ENCODE peak calls at places on chromosomes 12 and 14, in five cellular contexts. One of them, this sample, is unnamed.

GRCh38 chr12:52197371-52198231 is 5.8 kb upstream of the KRT80 start:
- DNase-seq in HepG2: no peak
- DNase-seq in activated CD4-positive, alpha-beta memory T cell treated with anti-CD3 and anti-CD28 coated beads for 36 hours: no peak
- DNase-seq in stomach: peak
- DNase-seq in BJ: no peak
- DNase-seq in this sample: no peak

GRCh38 chr14:44625098-44625497 is 118.0 kb upstream of the FSCB start:
- DNase-seq in BJ: no peak
- DNase-seq in activated CD4-positive, alpha-beta memory T cell treated with anti-CD3 and anti-CD28 coated beads for 36 hours: no peak
- DNase-seq in stomach: no peak
- DNase-seq in HepG2: no peak
- DNase-seq in this sample: no peak

GRCh38 chr12:51847830-51848727 is at the start of gene FIGNL2:
- DNase-seq in HepG2: no peak
- DNase-seq in stomach: no peak
- DNase-seq in activated CD4-positive, alpha-beta memory T cell treated with anti-CD3 and anti-CD28 coated beads for 36 hours: no peak
- DNase-seq in BJ: no peak
- DNase-seq in this sample: no peak

GRCh38 chr12:103735291-103735690 is 105.7 kb downstream of the NT5DC3 start:
- DNase-seq in BJ: no peak
- DNase-seq in activated CD4-positive, alpha-beta memory T cell treated with anti-CD3 and anti-CD28 coated beads for 36 hours: no peak
- DNase-seq in stomach: no peak
- DNase-seq in HepG2: no peak
- DNase-seq in this sample: no peak

GRCh38 chr14:59018978-59019377 is 169.5 kb upstream of the DAAM1 start:
- DNase-seq in stomach: no peak
- DNase-seq in HepG2: no peak
- DNase-seq in activated CD4-positive, alpha-beta memory T cell treated with anti-CD3 and anti-CD28 coated beads for 36 hours: no peak
- DNase-seq in BJ: no peak
- DNase-seq in this sample: no peak

GRCh38 chr12:96164951-96165858 is 29.0 kb upstream of the ELK3 start:
- DNase-seq in BJ: no peak
- DNase-seq in activated CD4-positive, alpha-beta memory T cell treated with anti-CD3 and anti-CD28 coated beads for 36 hours: no peak
- DNase-seq in stomach: no peak
- DNase-seq in HepG2: no peak
- DNase-seq in this sample: no peak

GRCh38 chr12:96208346-96208745 is 14.2 kb downstream of the ELK3 start:
- DNase-seq in activated CD4-positive, alpha-beta memory T cell treated with anti-CD3 and anti-CD28 coated beads for 36 hours: no peak
- DNase-seq in stomach: no peak
- DNase-seq in HepG2: no peak
- DNase-seq in BJ: no peak
- DNase-seq in this sample: no peak

GRCh38 chr12:128969480-128970055 is 116.3 kb downstream of the GLT1D1 start:
- DNase-seq in HepG2: no peak
- DNase-seq in activated CD4-positive, alpha-beta memory T cell treated with anti-CD3 and anti-CD28 coated beads for 36 hours: peak
- DNase-seq in BJ: no peak
- DNase-seq in stomach: peak
- DNase-seq in this sample: peak

GRCh38 chr14:93081875-93082570 is 33.7 kb downstream of the ITPK1 start:
- DNase-seq in stomach: no peak
- DNase-seq in BJ: no peak
- DNase-seq in HepG2: no peak
- DNase-seq in activated CD4-positive, alpha-beta memory T cell treated with anti-CD3 and anti-CD28 coated beads for 36 hours: peak
- DNase-seq in this sample: peak

GRCh38 chr14:58239259-58240210 is 5.1 kb upstream of the PSMA3 start:
- DNase-seq in BJ: no peak
- DNase-seq in HepG2: peak
- DNase-seq in activated CD4-positive, alpha-beta memory T cell treated with anti-CD3 and anti-CD28 coated beads for 36 hours: peak
- DNase-seq in stomach: peak
- DNase-seq in this sample: peak

GRCh38 chr14:91241848-91242247 is 2.7 kb downstream of the GPR68 start:
- DNase-seq in activated CD4-positive, alpha-beta memory T cell treated with anti-CD3 and anti-CD28 coated beads for 36 hours: peak
- DNase-seq in HepG2: no peak
- DNase-seq in BJ: no peak
- DNase-seq in stomach: no peak
- DNase-seq in this sample: peak

GRCh38 chr14:45085004-45085403 is 1.1 kb downstream of the PRPF39 start:
- DNase-seq in HepG2: peak
- DNase-seq in BJ: no peak
- DNase-seq in activated CD4-positive, alpha-beta memory T cell treated with anti-CD3 and anti-CD28 coated beads for 36 hours: no peak
- DNase-seq in stomach: no peak
- DNase-seq in this sample: no peak

GRCh38 chr12:101066489-101066888 is 143.5 kb downstream of the SLC5A8 start:
- DNase-seq in HepG2: no peak
- DNase-seq in activated CD4-positive, alpha-beta memory T cell treated with anti-CD3 and anti-CD28 coated beads for 36 hours: no peak
- DNase-seq in BJ: no peak
- DNase-seq in stomach: no peak
- DNase-seq in this sample: no peak

GRCh38 chr12:112018571-112019237 is 5.5 kb downstream of the ERP29 start:
- DNase-seq in HepG2: no peak
- DNase-seq in activated CD4-positive, alpha-beta memory T cell treated with anti-CD3 and anti-CD28 coated beads for 36 hours: no peak
- DNase-seq in BJ: no peak
- DNase-seq in stomach: no peak
- DNase-seq in this sample: no peak

GRCh38 chr12:71556881-71557280 is 106.8 kb downstream of the ZFC3H1 start:
- DNase-seq in stomach: no peak
- DNase-seq in HepG2: peak
- DNase-seq in BJ: peak
- DNase-seq in activated CD4-positive, alpha-beta memory T cell treated with anti-CD3 and anti-CD28 coated beads for 36 hours: no peak
- DNase-seq in this sample: no peak

GRCh38 chr12:86523844-86524243 is 267.7 kb upstream of the MGAT4C start:
- DNase-seq in BJ: no peak
- DNase-seq in HepG2: no peak
- DNase-seq in stomach: no peak
- DNase-seq in activated CD4-positive, alpha-beta memory T cell treated with anti-CD3 and anti-CD28 coated beads for 36 hours: no peak
- DNase-seq in this sample: no peak

GRCh38 chr14:26323781-26324363 is 274.0 kb downstream of the NOVA1 start:
- DNase-seq in stomach: no peak
- DNase-seq in activated CD4-positive, alpha-beta memory T cell treated with anti-CD3 and anti-CD28 coated beads for 36 hours: no peak
- DNase-seq in HepG2: no peak
- DNase-seq in BJ: no peak
- DNase-seq in this sample: no peak

GRCh38 chr12:90287585-90287984 is 578.9 kb upstream of the ATP2B1 start:
- DNase-seq in BJ: no peak
- DNase-seq in stomach: no peak
- DNase-seq in activated CD4-positive, alpha-beta memory T cell treated with anti-CD3 and anti-CD28 coated beads for 36 hours: no peak
- DNase-seq in HepG2: no peak
- DNase-seq in this sample: no peak

GRCh38 chr14:24818823-24819341 is 184.9 kb upstream of the GZMB start:
- DNase-seq in activated CD4-positive, alpha-beta memory T cell treated with anti-CD3 and anti-CD28 coated beads for 36 hours: no peak
- DNase-seq in stomach: no peak
- DNase-seq in HepG2: no peak
- DNase-seq in BJ: no peak
- DNase-seq in this sample: no peak

GRCh38 chr12:54251667-54252284 is 28.1 kb downstream of the CBX5 start:
- DNase-seq in stomach: no peak
- DNase-seq in BJ: no peak
- DNase-seq in HepG2: peak
- DNase-seq in activated CD4-positive, alpha-beta memory T cell treated with anti-CD3 and anti-CD28 coated beads for 36 hours: no peak
- DNase-seq in this sample: no peak

GRCh38 chr14:35250319-35250718 is 41.9 kb upstream of the PSMA6 start:
- DNase-seq in stomach: no peak
- DNase-seq in activated CD4-positive, alpha-beta memory T cell treated with anti-CD3 and anti-CD28 coated beads for 36 hours: no peak
- DNase-seq in HepG2: no peak
- DNase-seq in BJ: no peak
- DNase-seq in this sample: no peak

GRCh38 chr12:57816855-57817151 is 1.7 kb downstream of the AVIL start:
- DNase-seq in HepG2: no peak
- DNase-seq in BJ: no peak
- DNase-seq in stomach: no peak
- DNase-seq in activated CD4-positive, alpha-beta memory T cell treated with anti-CD3 and anti-CD28 coated beads for 36 hours: no peak
- DNase-seq in this sample: no peak

GRCh38 chr12:8078400-8078799 is 3.7 kb upstream of the NECAP1 start:
- DNase-seq in HepG2: no peak
- DNase-seq in stomach: no peak
- DNase-seq in BJ: no peak
- DNase-seq in activated CD4-positive, alpha-beta memory T cell treated with anti-CD3 and anti-CD28 coated beads for 36 hours: peak
- DNase-seq in this sample: peak

GRCh38 chr12:119868992-119869391 is 8.1 kb downstream of the CIT start:
- DNase-seq in stomach: no peak
- DNase-seq in HepG2: no peak
- DNase-seq in activated CD4-positive, alpha-beta memory T cell treated with anti-CD3 and anti-CD28 coated beads for 36 hours: no peak
- DNase-seq in BJ: no peak
- DNase-seq in this sample: no peak

GRCh38 chr12:4273651-4274395 is at the start of gene CCND2:
- DNase-seq in HepG2: no peak
- DNase-seq in stomach: peak
- DNase-seq in activated CD4-positive, alpha-beta memory T cell treated with anti-CD3 and anti-CD28 coated beads for 36 hours: peak
- DNase-seq in BJ: no peak
- DNase-seq in this sample: peak

GRCh38 chr14:72680853-72681640 is 212.9 kb downstream of the DPF3 start:
- DNase-seq in stomach: no peak
- DNase-seq in BJ: no peak
- DNase-seq in HepG2: no peak
- DNase-seq in activated CD4-positive, alpha-beta memory T cell treated with anti-CD3 and anti-CD28 coated beads for 36 hours: no peak
- DNase-seq in this sample: no peak

GRCh38 chr14:21525571-21525970 is 575 bp downstream of the SALL2 start:
- DNase-seq in BJ: no peak
- DNase-seq in HepG2: no peak
- DNase-seq in activated CD4-positive, alpha-beta memory T cell treated with anti-CD3 and anti-CD28 coated beads for 36 hours: peak
- DNase-seq in stomach: no peak
- DNase-seq in this sample: peak

GRCh38 chr12:51351913-51352532 is 5.5 kb upstream of the CELA1 start:
- DNase-seq in stomach: no peak
- DNase-seq in BJ: no peak
- DNase-seq in HepG2: peak
- DNase-seq in activated CD4-positive, alpha-beta memory T cell treated with anti-CD3 and anti-CD28 coated beads for 36 hours: peak
- DNase-seq in this sample: peak

GRCh38 chr12:128971802-128972201 is 118.5 kb downstream of the GLT1D1 start:
- DNase-seq in HepG2: no peak
- DNase-seq in activated CD4-positive, alpha-beta memory T cell treated with anti-CD3 and anti-CD28 coated beads for 36 hours: no peak
- DNase-seq in stomach: no peak
- DNase-seq in BJ: no peak
- DNase-seq in this sample: no peak

GRCh38 chr12:43238281-43238680 is 313.7 kb downstream of the ADAMTS20 start:
- DNase-seq in activated CD4-positive, alpha-beta memory T cell treated with anti-CD3 and anti-CD28 coated beads for 36 hours: no peak
- DNase-seq in HepG2: no peak
- DNase-seq in BJ: no peak
- DNase-seq in stomach: no peak
- DNase-seq in this sample: no peak

GRCh38 chr14:101922866-101923265 is 41.5 kb upstream of the DYNC1H1 start:
- DNase-seq in BJ: no peak
- DNase-seq in activated CD4-positive, alpha-beta memory T cell treated with anti-CD3 and anti-CD28 coated beads for 36 hours: no peak
- DNase-seq in HepG2: no peak
- DNase-seq in stomach: no peak
- DNase-seq in this sample: no peak

This sample was measured in stimulated activated CD4-positive, alpha-beta T cell treated with anti-CD3 and anti-CD28 coated beads, Interleukin-15, amount 100 ng/mL, for 24 hours.